ENCODE peak calls at places on chromosomes 12 and 14, in five cellular contexts. S is upper lobe of left lung, F is activated B cell treated with CpG ODN at 0.5 μM for 24 hours, U is mammary epithelial cell, L is BE2C. H is an unnamed sample.

GRCh38 chr12:98238513-98238912 is 276.9 kb upstream of the TMPO start:
- DNase-seq in S (no peak), F (no peak), U (peak; percentile 2), L (no peak), H (no peak)

GRCh38 chr14:99605299-99605961 is 1.4 kb upstream of the CCDC85C start:
- DNase-seq in S (peak; percentile 64), F (peak; percentile 61), U (peak; percentile 66), L (peak; percentile 82), H (no peak)

GRCh38 chr12:69095765-69096477 is 143.4 kb upstream of the CPSF6 start:
- DNase-seq in S (no peak), F (no peak), U (no peak), L (no peak), H (no peak)

GRCh38 chr12:108691995-108692808 is 39.1 kb downstream of the CORO1C start:
- DNase-seq in S (peak; percentile 86), F (no peak), U (no peak), L (peak; percentile 53), H (no peak)

GRCh38 chr12:130992448-130992847 is 38.7 kb downstream of the ADGRD1 start:
- DNase-seq in S (peak; percentile 85), F (no peak), U (no peak), L (no peak), H (no peak)

GRCh38 chr14:106069786-106070185 is 543.4 kb downstream of the TMEM121 start:
- DNase-seq in S (no peak), F (no peak), U (no peak), L (no peak), H (no peak)

GRCh38 chr14:93713726-93714405 is 74.4 kb downstream of the PRIMA1 start:
- DNase-seq in S (no peak), F (no peak), U (no peak), L (no peak), H (no peak)

GRCh38 chr12:49925433-49926194 is 21.9 kb upstream of the FAIM2 start:
- DNase-seq in S (peak; percentile 12), F (no peak), U (no peak), L (no peak), H (no peak)

GRCh38 chr12:52514471-52515318 is 5.5 kb downstream of the KRT5 start:
- DNase-seq in S (no peak), F (no peak), U (peak; percentile 39), L (no peak), H (no peak)

GRCh38 chr14:51513281-51513680 is 138.4 kb upstream of the FRMD6 start:
- DNase-seq in S (no peak), F (no peak), U (no peak), L (no peak), H (no peak)

GRCh38 chr14:23061995-23062394 is 4.7 kb upstream of the CDH24 start:
- DNase-seq in S (peak; percentile 72), F (no peak), U (peak; percentile 88), L (no peak), H (peak; percentile 64)

GRCh38 chr14:53295985-53296582 is 143.0 kb upstream of the DDHD1 start:
- DNase-seq in S (no peak), F (no peak), U (peak; percentile 19), L (no peak), H (no peak)

GRCh38 chr14:69648480-69649414 is 37.4 kb downstream of the SUSD6 start:
- DNase-seq in S (no peak), F (no peak), U (no peak), L (no peak), H (no peak)

GRCh38 chr12:122336015-122336946 is 70.0 kb upstream of the VPS33A start:
- DNase-seq in S (no peak), F (no peak), U (no peak), L (peak; percentile 52), H (no peak)

GRCh38 chr14:99062216-99062615 is 209.8 kb downstream of the BCL11B start:
- DNase-seq in S (no peak), F (no peak), U (no peak), L (no peak), H (no peak)

GRCh38 chr12:76219806-76220205 is 128.4 kb downstream of the BBS10 start:
- DNase-seq in S (no peak), F (no peak), U (no peak), L (no peak), H (no peak)

GRCh38 chr12:54390668-54391551 is 6.4 kb upstream of the ZNF385A start:
- DNase-seq in S (peak; percentile 68), F (peak; percentile 74), U (peak; percentile 68), L (peak; percentile 54), H (no peak)

GRCh38 chr14:63012171-63012570 is 33.1 kb downstream of the KCNH5 start:
- DNase-seq in S (no peak), F (no peak), U (no peak), L (no peak), H (no peak)

GRCh38 chr12:42511656-42512055 is 77.9 kb downstream of the PRICKLE1 start:
- DNase-seq in S (no peak), F (no peak), U (no peak), L (no peak), H (no peak)

DNA sequence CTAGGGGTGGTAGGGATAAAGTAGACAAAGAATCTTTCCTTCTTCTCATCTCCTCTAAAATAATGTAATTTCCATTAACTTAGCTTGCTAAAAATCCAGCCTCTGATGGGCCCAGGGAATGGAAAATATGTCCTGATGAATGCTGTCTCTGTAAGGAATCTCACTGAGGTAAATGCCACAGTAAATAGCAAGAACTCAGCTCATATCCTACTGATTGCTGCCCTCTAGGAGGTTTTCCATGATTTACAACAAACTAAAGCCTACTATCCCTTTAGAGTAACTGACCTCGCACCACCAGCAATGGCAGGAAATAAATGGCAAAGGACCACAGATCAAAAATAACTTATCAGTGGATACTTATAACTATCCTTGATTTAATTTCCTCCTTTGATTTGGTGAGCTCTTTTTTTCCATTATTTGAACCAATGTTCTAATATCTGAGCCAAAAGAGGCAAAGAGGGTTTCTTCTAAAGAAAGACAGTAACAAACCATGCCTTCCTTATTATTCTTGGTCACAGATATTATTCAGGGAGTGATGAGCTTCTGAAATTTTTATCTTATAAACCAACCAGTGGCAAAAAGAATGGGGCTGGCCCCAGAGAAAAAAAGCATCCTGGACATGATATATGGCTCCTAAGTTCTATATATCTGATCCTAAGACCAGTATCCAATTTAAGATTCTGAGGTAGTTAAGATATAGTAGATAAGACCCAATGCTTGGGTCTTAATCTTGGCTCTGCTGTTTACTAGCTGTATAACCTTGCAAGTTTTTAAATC is 43.7 kb downstream of the SENP1 start:
- DNase-seq in S (no peak), F (no peak), U (peak; percentile 14), L (no peak), H (no peak)
- TF ChIP-seq CTCF in S (no peak), F (no peak), U (peak; percentile 35), L (no peak), H (no peak)

DNA sequence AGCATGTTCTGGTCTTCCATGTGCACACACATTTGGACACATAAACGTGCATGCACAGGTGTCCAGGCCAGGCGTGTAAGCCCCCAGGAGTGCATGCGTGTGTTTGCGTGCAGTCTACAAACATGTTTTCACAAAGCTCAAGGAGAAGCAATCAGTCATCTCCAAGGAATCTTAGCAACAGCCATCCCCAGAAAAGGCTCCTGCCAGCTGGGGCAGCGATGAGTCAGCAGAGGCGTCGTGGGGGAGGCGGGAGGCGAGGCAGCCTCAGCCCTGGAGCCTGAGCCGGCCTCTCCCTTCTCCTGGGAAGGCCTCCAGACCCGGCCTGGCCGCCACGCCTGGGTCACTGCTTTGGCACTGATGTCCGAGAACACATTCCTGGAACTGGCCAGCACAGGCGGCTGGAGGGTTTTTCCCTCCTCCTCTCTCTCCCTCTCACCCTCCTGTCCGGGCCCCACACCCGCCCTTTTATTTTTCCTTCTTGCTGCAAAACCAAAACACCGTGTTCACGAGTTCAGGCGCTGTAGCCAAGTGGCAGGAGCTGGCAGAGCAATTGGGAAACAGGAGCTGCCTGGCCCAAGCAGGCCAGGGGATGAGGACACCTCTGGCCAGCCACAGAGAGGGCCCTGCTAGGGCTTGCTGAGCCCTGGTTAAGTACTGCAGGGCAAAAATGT is 92.7 kb downstream of the LRRC74A start:
- DNase-seq in S (peak; percentile 94), F (no peak), U (peak; percentile 96), L (peak; percentile 87), H (peak; percentile 69)
- TF ChIP-seq CTCF in S (peak; percentile 22), F (no peak), U (peak; percentile 28), L (no peak), H (no peak)

GRCh38 chr14:59705245-59705644 is 128.6 kb upstream of the CCDC175 start:
- DNase-seq in S (no peak), F (no peak), U (no peak), L (no peak), H (no peak)

GRCh38 chr14:59704054-59704453 is 127.4 kb upstream of the CCDC175 start:
- DNase-seq in S (no peak), F (no peak), U (no peak), L (no peak), H (no peak)

GRCh38 chr14:59705866-59706265 is 129.3 kb upstream of the CCDC175 start:
- DNase-seq in S (no peak), F (no peak), U (no peak), L (no peak), H (no peak)

GRCh38 chr14:59711083-59711482 is 134.5 kb upstream of the CCDC175 start:
- DNase-seq in S (no peak), F (no peak), U (no peak), L (no peak), H (no peak)

GRCh38 chr14:59707778-59708635 is 131.4 kb upstream of the CCDC175 start:
- DNase-seq in S (no peak), F (no peak), U (no peak), L (no peak), H (no peak)
- TF ChIP-seq CTCF in S (no peak), F (no peak), U (no peak), L (no peak), H (no peak)

DNA sequence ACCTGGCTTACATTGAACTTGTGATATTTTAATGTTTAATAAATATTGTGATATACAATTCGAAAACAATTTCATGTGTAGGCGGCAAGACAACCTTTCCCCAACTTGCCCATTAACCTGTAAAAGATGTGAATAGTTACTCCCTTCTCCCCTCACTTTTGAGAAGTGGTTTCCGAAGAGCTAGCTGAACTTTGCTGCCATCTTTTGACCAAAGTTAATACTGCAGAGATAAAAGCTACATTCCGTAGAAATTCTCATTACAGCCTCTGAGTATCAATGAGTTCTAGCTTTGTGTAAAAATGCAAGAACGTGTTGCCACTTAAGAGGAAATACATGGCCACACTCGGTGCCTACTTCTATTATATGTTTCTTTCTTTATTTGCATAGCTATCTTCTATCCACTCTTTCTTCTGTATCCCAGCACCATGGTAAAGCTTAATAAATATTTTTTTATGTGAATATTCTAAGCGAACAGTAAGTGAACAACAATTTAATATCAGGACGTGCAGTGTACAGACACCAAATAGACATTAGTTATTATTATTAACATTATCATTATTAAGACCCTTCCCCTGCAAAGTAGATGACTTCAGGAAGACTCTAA is 105.1 kb upstream of the TMEM260 start:
- DNase-seq in S (no peak), F (no peak), U (peak; percentile 13), L (no peak), H (no peak)
- TF ChIP-seq CTCF in S (peak; percentile 36), F (peak; percentile 61), U (peak; percentile 82), L (peak; percentile 89), H (no peak)

DNA sequence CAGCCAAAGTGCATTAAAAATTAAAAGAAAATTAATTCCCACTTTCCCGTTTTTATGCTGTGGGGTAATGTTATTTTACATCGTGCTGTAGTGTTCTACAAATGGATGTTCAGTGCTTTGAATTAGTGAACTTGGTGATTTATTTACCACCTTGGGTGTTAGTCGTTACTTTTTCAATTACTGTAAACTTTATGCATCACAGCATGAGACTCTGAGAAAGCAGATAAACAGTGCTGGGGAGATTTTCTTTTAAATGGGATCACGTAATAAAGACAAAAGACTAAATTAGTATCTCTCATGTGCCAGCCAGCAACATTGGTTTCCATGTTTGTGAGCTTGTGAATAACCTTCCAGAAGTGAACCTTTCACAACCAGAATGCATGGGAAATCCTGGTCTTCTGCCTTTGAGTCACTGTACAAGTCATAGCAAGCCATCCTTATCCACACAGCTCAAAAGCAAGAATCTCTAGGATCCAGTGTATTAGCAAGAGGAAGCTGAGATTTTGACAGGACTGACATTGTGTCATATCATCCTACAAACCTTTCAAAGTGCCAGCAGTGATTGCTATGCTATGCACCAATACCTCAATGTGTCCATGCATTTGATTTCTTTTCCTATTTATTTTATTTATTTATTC is 13.3 kb upstream of the NRDE2 start:
- DNase-seq in S (no peak), F (no peak), U (peak; percentile 84), L (no peak), H (no peak)
- TF ChIP-seq CTCF in S (no peak), F (no peak), U (no peak), L (no peak), H (no peak)